ENCODE peak calls at places on chromosome 11, in six cellular contexts. One of them, this sample, is unnamed.

GRCh38 chr11:69587454-69588081 is 53.4 kb upstream of the CCND1 start:
- DNase-seq in naive thymus-derived CD4-positive, alpha-beta T cell: no peak
- DNase-seq in stimulated activated CD4-positive, alpha-beta T cell treated with anti-CD3 and anti-CD28 coated beads, Interleukin-15, amount 100 ng/mL, for 48 hours: no peak
- DNase-seq in pancreas: no peak
- DNase-seq in AML-193: no peak
- DNase-seq in activated CD4-positive, alpha-beta T cell treated with anti-CD3 and anti-CD28 coated beads, Interleukin-2, amount 50 U/mL, for 4 hours: no peak
- DNase-seq in this sample: no peak

GRCh38 chr11:72569966-72570892 is 104.0 kb downstream of the PDE2A start:
- DNase-seq in naive thymus-derived CD4-positive, alpha-beta T cell: no peak
- DNase-seq in stimulated activated CD4-positive, alpha-beta T cell treated with anti-CD3 and anti-CD28 coated beads, Interleukin-15, amount 100 ng/mL, for 48 hours: no peak
- DNase-seq in pancreas: no peak
- DNase-seq in AML-193: no peak
- DNase-seq in activated CD4-positive, alpha-beta T cell treated with anti-CD3 and anti-CD28 coated beads, Interleukin-2, amount 50 U/mL, for 4 hours: no peak
- DNase-seq in this sample: no peak

GRCh38 chr11:114110948-114111347 is 51.4 kb downstream of the ZBTB16 start:
- DNase-seq in naive thymus-derived CD4-positive, alpha-beta T cell: no peak
- DNase-seq in stimulated activated CD4-positive, alpha-beta T cell treated with anti-CD3 and anti-CD28 coated beads, Interleukin-15, amount 100 ng/mL, for 48 hours: no peak
- DNase-seq in pancreas: no peak
- DNase-seq in AML-193: no peak
- DNase-seq in activated CD4-positive, alpha-beta T cell treated with anti-CD3 and anti-CD28 coated beads, Interleukin-2, amount 50 U/mL, for 4 hours: no peak
- DNase-seq in this sample: peak; percentile 32

GRCh38 chr11:92342886-92343285 is 118.3 kb downstream of the FAT3 start:
- DNase-seq in naive thymus-derived CD4-positive, alpha-beta T cell: no peak
- DNase-seq in stimulated activated CD4-positive, alpha-beta T cell treated with anti-CD3 and anti-CD28 coated beads, Interleukin-15, amount 100 ng/mL, for 48 hours: no peak
- DNase-seq in pancreas: no peak
- DNase-seq in AML-193: no peak
- DNase-seq in activated CD4-positive, alpha-beta T cell treated with anti-CD3 and anti-CD28 coated beads, Interleukin-2, amount 50 U/mL, for 4 hours: no peak
- DNase-seq in this sample: no peak

GRCh38 chr11:801097-801780 is 3.2 kb upstream of the SLC25A22 start:
- DNase-seq in naive thymus-derived CD4-positive, alpha-beta T cell: no peak
- DNase-seq in stimulated activated CD4-positive, alpha-beta T cell treated with anti-CD3 and anti-CD28 coated beads, Interleukin-15, amount 100 ng/mL, for 48 hours: no peak
- DNase-seq in pancreas: peak; percentile 81
- DNase-seq in AML-193: no peak
- DNase-seq in activated CD4-positive, alpha-beta T cell treated with anti-CD3 and anti-CD28 coated beads, Interleukin-2, amount 50 U/mL, for 4 hours: no peak
- DNase-seq in this sample: no peak

GRCh38 chr11:15923169-15923568 is 433.2 kb downstream of the SOX6 start:
- DNase-seq in naive thymus-derived CD4-positive, alpha-beta T cell: no peak
- DNase-seq in stimulated activated CD4-positive, alpha-beta T cell treated with anti-CD3 and anti-CD28 coated beads, Interleukin-15, amount 100 ng/mL, for 48 hours: no peak
- DNase-seq in pancreas: no peak
- DNase-seq in AML-193: no peak
- DNase-seq in activated CD4-positive, alpha-beta T cell treated with anti-CD3 and anti-CD28 coated beads, Interleukin-2, amount 50 U/mL, for 4 hours: no peak
- DNase-seq in this sample: no peak

GRCh38 chr11:57459112-57460016 is 964 bp upstream of the RTN4RL2 start:
- DNase-seq in naive thymus-derived CD4-positive, alpha-beta T cell: no peak
- DNase-seq in stimulated activated CD4-positive, alpha-beta T cell treated with anti-CD3 and anti-CD28 coated beads, Interleukin-15, amount 100 ng/mL, for 48 hours: no peak
- DNase-seq in pancreas: no peak
- DNase-seq in AML-193: no peak
- DNase-seq in activated CD4-positive, alpha-beta T cell treated with anti-CD3 and anti-CD28 coated beads, Interleukin-2, amount 50 U/mL, for 4 hours: peak; percentile 40
- DNase-seq in this sample: no peak

GRCh38 chr11:33656768-33657167 is 43.9 kb downstream of the C11orf91 start:
- DNase-seq in naive thymus-derived CD4-positive, alpha-beta T cell: no peak
- DNase-seq in stimulated activated CD4-positive, alpha-beta T cell treated with anti-CD3 and anti-CD28 coated beads, Interleukin-15, amount 100 ng/mL, for 48 hours: no peak
- DNase-seq in pancreas: no peak
- DNase-seq in AML-193: no peak
- DNase-seq in activated CD4-positive, alpha-beta T cell treated with anti-CD3 and anti-CD28 coated beads, Interleukin-2, amount 50 U/mL, for 4 hours: no peak
- DNase-seq in this sample: no peak

GRCh38 chr11:35725880-35726279 is 63.3 kb downstream of the TRIM44 start:
- DNase-seq in naive thymus-derived CD4-positive, alpha-beta T cell: no peak
- DNase-seq in stimulated activated CD4-positive, alpha-beta T cell treated with anti-CD3 and anti-CD28 coated beads, Interleukin-15, amount 100 ng/mL, for 48 hours: no peak
- DNase-seq in pancreas: no peak
- DNase-seq in AML-193: no peak
- DNase-seq in activated CD4-positive, alpha-beta T cell treated with anti-CD3 and anti-CD28 coated beads, Interleukin-2, amount 50 U/mL, for 4 hours: no peak
- DNase-seq in this sample: no peak